ENCODE peak calls at places on chromosomes 3 and 15, in nine cellular contexts. One of them, this sample, is unnamed. For H3K9me3, the result is how much of the 10 kb centered on the place peaks cover.

GRCh38 chr15:89002281-89002761 is 85.9 kb upstream of the ABHD2 start:
- DNase-seq in neuronal stem cell: no peak
- DNase-seq in GM23248: peak
- DNase-seq in HepG2: peak
- DNase-seq in A549: peak
- DNase-seq in body of pancreas: no peak
- DNase-seq in Peyer's patch: no peak
- DNase-seq in cardiac muscle cell: peak
- DNase-seq in transverse colon: peak
- DNase-seq in this sample: no peak

GRCh38 chr3:101639280-101639963 is 37.5 kb downstream of the ZBTB11 start:
- DNase-seq in HepG2: no peak
- DNase-seq in transverse colon: no peak
- DNase-seq in body of pancreas: no peak
- DNase-seq in cardiac muscle cell: no peak
- DNase-seq in GM23248: no peak
- DNase-seq in Peyer's patch: no peak
- DNase-seq in neuronal stem cell: no peak
- DNase-seq in A549: no peak
- DNase-seq in this sample: no peak

GRCh38 chr3:46900007-46900292 is 22.4 kb downstream of the PTH1R start:
- DNase-seq in GM23248: no peak
- DNase-seq in neuronal stem cell: no peak
- DNase-seq in Peyer's patch: no peak
- DNase-seq in transverse colon: no peak
- DNase-seq in A549: no peak
- DNase-seq in HepG2: no peak
- DNase-seq in body of pancreas: no peak
- DNase-seq in cardiac muscle cell: no peak
- DNase-seq in this sample: no peak

GRCh38 chr3:68088216-68088615 is 433.8 kb upstream of the SUCLG2 start:
- DNase-seq in A549: no peak
- DNase-seq in cardiac muscle cell: no peak
- DNase-seq in Peyer's patch: no peak
- DNase-seq in GM23248: no peak
- DNase-seq in HepG2: no peak
- DNase-seq in transverse colon: no peak
- DNase-seq in neuronal stem cell: no peak
- DNase-seq in body of pancreas: peak
- DNase-seq in this sample: peak

GRCh38 chr15:99967841-99968371 is 234.7 kb upstream of the LYSMD4 start:
- DNase-seq in HepG2: no peak
- DNase-seq in body of pancreas: no peak
- DNase-seq in transverse colon: no peak
- DNase-seq in cardiac muscle cell: peak
- DNase-seq in neuronal stem cell: no peak
- DNase-seq in A549: no peak
- DNase-seq in Peyer's patch: no peak
- DNase-seq in GM23248: no peak
- DNase-seq in this sample: no peak

GRCh38 chr15:38041576-38041975 is 107.1 kb downstream of the TMCO5A start:
- DNase-seq in Peyer's patch: no peak
- DNase-seq in A549: no peak
- DNase-seq in HepG2: no peak
- DNase-seq in body of pancreas: no peak
- DNase-seq in transverse colon: no peak
- DNase-seq in GM23248: peak
- DNase-seq in neuronal stem cell: no peak
- DNase-seq in cardiac muscle cell: peak
- DNase-seq in this sample: no peak

GRCh38 chr15:52481915-52482314 is 46.8 kb downstream of the MYO5A start:
- DNase-seq in transverse colon: peak
- DNase-seq in body of pancreas: no peak
- DNase-seq in GM23248: peak
- DNase-seq in Peyer's patch: peak
- DNase-seq in cardiac muscle cell: peak
- DNase-seq in neuronal stem cell: no peak
- DNase-seq in HepG2: no peak
- DNase-seq in A549: no peak
- DNase-seq in this sample: peak

GRCh38 chr3:133989931-133990702 is 39.6 kb downstream of the SLCO2A1 start:
- DNase-seq in transverse colon: no peak
- DNase-seq in Peyer's patch: no peak
- DNase-seq in GM23248: no peak
- DNase-seq in neuronal stem cell: no peak
- DNase-seq in cardiac muscle cell: no peak
- DNase-seq in body of pancreas: no peak
- DNase-seq in HepG2: no peak
- DNase-seq in A549: no peak
- DNase-seq in this sample: no peak

GRCh38 chr3:109923431-109923830 is 586.1 kb upstream of the DPPA4 start:
- DNase-seq in neuronal stem cell: no peak
- DNase-seq in Peyer's patch: no peak
- DNase-seq in transverse colon: no peak
- DNase-seq in HepG2: no peak
- DNase-seq in A549: no peak
- DNase-seq in GM23248: no peak
- DNase-seq in body of pancreas: no peak
- DNase-seq in cardiac muscle cell: no peak
- DNase-seq in this sample: no peak

GRCh38 chr3:180804871-180805430 is 107.5 kb upstream of the FXR1 start:
- DNase-seq in HepG2: peak
- DNase-seq in GM23248: peak
- DNase-seq in cardiac muscle cell: peak
- DNase-seq in transverse colon: no peak
- DNase-seq in body of pancreas: no peak
- DNase-seq in Peyer's patch: no peak
- DNase-seq in A549: no peak
- DNase-seq in neuronal stem cell: peak
- DNase-seq in this sample: no peak

GRCh38 chr3:188446791-188447190 is 292.8 kb downstream of the LPP start:
- DNase-seq in neuronal stem cell: no peak
- DNase-seq in GM23248: no peak
- DNase-seq in Peyer's patch: peak
- DNase-seq in A549: no peak
- DNase-seq in cardiac muscle cell: no peak
- DNase-seq in body of pancreas: no peak
- DNase-seq in HepG2: no peak
- DNase-seq in transverse colon: no peak
- DNase-seq in this sample: no peak

GRCh38 chr15:23566070-23567050 is 886 bp downstream of the MKRN3 start:
- DNase-seq in cardiac muscle cell: no peak
- DNase-seq in transverse colon: no peak
- DNase-seq in A549: no peak
- DNase-seq in Peyer's patch: no peak
- DNase-seq in neuronal stem cell: no peak
- DNase-seq in GM23248: no peak
- DNase-seq in body of pancreas: no peak
- DNase-seq in HepG2: peak
- DNase-seq in this sample: peak
- H3K9me3 ChIP-seq in cardiac muscle cell: under half
- H3K9me3 ChIP-seq in transverse colon: under half
- H3K9me3 ChIP-seq in A549: under half
- H3K9me3 ChIP-seq in Peyer's patch: under half
- H3K9me3 ChIP-seq in neuronal stem cell: under half
- H3K9me3 ChIP-seq in GM23248: under half
- H3K9me3 ChIP-seq in body of pancreas: under half
- H3K9me3 ChIP-seq in HepG2: under half
- H3K9me3 ChIP-seq in this sample: under half

GRCh38 chr15:25188551-25189101 is 233.8 kb downstream of the SNRPN start:
- DNase-seq in body of pancreas: no peak
- DNase-seq in HepG2: no peak
- DNase-seq in transverse colon: no peak
- DNase-seq in A549: no peak
- DNase-seq in neuronal stem cell: no peak
- DNase-seq in cardiac muscle cell: no peak
- DNase-seq in GM23248: no peak
- DNase-seq in Peyer's patch: no peak
- DNase-seq in this sample: no peak
- H3K9me3 ChIP-seq in body of pancreas: under half
- H3K9me3 ChIP-seq in HepG2: half or more
- H3K9me3 ChIP-seq in transverse colon: under half
- H3K9me3 ChIP-seq in A549: under half
- H3K9me3 ChIP-seq in neuronal stem cell: under half
- H3K9me3 ChIP-seq in cardiac muscle cell: under half
- H3K9me3 ChIP-seq in GM23248: under half
- H3K9me3 ChIP-seq in Peyer's patch: under half
- H3K9me3 ChIP-seq in this sample: under half

GRCh38 chr15:20349774-20350498 is 191.7 kb downstream of the GOLGA6L6 start:
- DNase-seq in A549: no peak
- DNase-seq in HepG2: no peak
- DNase-seq in cardiac muscle cell: no peak
- DNase-seq in transverse colon: no peak
- DNase-seq in body of pancreas: peak
- DNase-seq in GM23248: no peak
- DNase-seq in neuronal stem cell: no peak
- DNase-seq in Peyer's patch: peak
- DNase-seq in this sample: no peak

GRCh38 chr15:20348900-20349773 is 192.5 kb downstream of the GOLGA6L6 start:
- DNase-seq in body of pancreas: peak
- DNase-seq in HepG2: no peak
- DNase-seq in Peyer's patch: no peak
- DNase-seq in cardiac muscle cell: no peak
- DNase-seq in GM23248: no peak
- DNase-seq in transverse colon: no peak
- DNase-seq in neuronal stem cell: no peak
- DNase-seq in A549: no peak
- DNase-seq in this sample: peak

GRCh38 chr15:20352241-20353200 is 189.1 kb downstream of the GOLGA6L6 start:
- DNase-seq in neuronal stem cell: no peak
- DNase-seq in cardiac muscle cell: no peak
- DNase-seq in Peyer's patch: peak
- DNase-seq in A549: no peak
- DNase-seq in GM23248: no peak
- DNase-seq in body of pancreas: peak
- DNase-seq in transverse colon: no peak
- DNase-seq in HepG2: no peak
- DNase-seq in this sample: no peak

GRCh38 chr15:20353966-20354883 is 187.4 kb downstream of the GOLGA6L6 start:
- DNase-seq in GM23248: no peak
- DNase-seq in Peyer's patch: no peak
- DNase-seq in body of pancreas: peak
- DNase-seq in transverse colon: no peak
- DNase-seq in HepG2: no peak
- DNase-seq in cardiac muscle cell: no peak
- DNase-seq in neuronal stem cell: no peak
- DNase-seq in A549: no peak
- DNase-seq in this sample: peak

DNA sequence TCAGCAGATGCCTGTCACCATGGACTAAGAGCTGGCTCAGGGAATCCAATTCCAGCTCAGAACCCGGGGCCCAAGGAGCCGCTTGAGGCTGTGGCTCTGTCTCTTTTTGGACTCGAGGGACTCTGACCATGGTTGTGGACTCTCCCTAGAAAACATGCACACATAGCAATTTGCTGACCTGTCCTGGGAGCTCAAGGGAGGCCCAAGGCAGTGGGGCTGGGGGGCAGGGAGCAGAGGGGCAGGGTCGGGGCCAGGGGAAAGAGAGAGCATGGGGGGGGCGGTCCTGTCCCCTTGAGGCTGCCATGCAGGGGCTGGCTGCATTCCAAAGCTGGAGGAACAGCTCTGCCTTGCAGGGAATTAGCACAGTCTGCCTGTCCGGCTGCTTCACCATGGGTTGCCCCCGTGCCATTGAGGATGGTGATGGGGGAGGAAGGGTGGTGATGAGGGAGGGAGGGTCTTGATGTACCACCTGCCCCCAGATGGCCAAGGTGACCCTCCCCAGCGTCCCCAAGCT is 190.1 kb downstream of the GOLGA6L6 start:
- DNase-seq in neuronal stem cell: no peak
- DNase-seq in GM23248: no peak
- DNase-seq in Peyer's patch: peak
- DNase-seq in body of pancreas: peak
- DNase-seq in transverse colon: no peak
- DNase-seq in HepG2: no peak
- DNase-seq in cardiac muscle cell: no peak
- DNase-seq in A549: no peak
- DNase-seq in this sample: no peak
- H3K9me3 ChIP-seq in neuronal stem cell: under half
- H3K9me3 ChIP-seq in GM23248: under half
- H3K9me3 ChIP-seq in Peyer's patch: under half
- H3K9me3 ChIP-seq in body of pancreas: under half
- H3K9me3 ChIP-seq in transverse colon: under half
- H3K9me3 ChIP-seq in HepG2: under half
- H3K9me3 ChIP-seq in cardiac muscle cell: under half
- H3K9me3 ChIP-seq in A549: under half
- H3K9me3 ChIP-seq in this sample: under half

GRCh38 chr15:101181349-101181748 is 70.5 kb downstream of the CHSY1 start:
- DNase-seq in transverse colon: no peak
- DNase-seq in neuronal stem cell: no peak
- DNase-seq in A549: no peak
- DNase-seq in HepG2: no peak
- DNase-seq in GM23248: no peak
- DNase-seq in body of pancreas: no peak
- DNase-seq in Peyer's patch: no peak
- DNase-seq in cardiac muscle cell: no peak
- DNase-seq in this sample: no peak

GRCh38 chr15:101183926-101184305 is 67.9 kb downstream of the CHSY1 start:
- DNase-seq in GM23248: no peak
- DNase-seq in transverse colon: no peak
- DNase-seq in Peyer's patch: no peak
- DNase-seq in A549: no peak
- DNase-seq in cardiac muscle cell: no peak
- DNase-seq in HepG2: no peak
- DNase-seq in neuronal stem cell: no peak
- DNase-seq in body of pancreas: no peak
- DNase-seq in this sample: no peak

GRCh38 chr15:101180620-101181307 is 71.1 kb downstream of the CHSY1 start:
- DNase-seq in cardiac muscle cell: no peak
- DNase-seq in Peyer's patch: no peak
- DNase-seq in A549: no peak
- DNase-seq in neuronal stem cell: no peak
- DNase-seq in GM23248: no peak
- DNase-seq in transverse colon: no peak
- DNase-seq in body of pancreas: no peak
- DNase-seq in HepG2: no peak
- DNase-seq in this sample: no peak

GRCh38 chr15:101183226-101183925 is 68.5 kb downstream of the CHSY1 start:
- DNase-seq in body of pancreas: no peak
- DNase-seq in A549: no peak
- DNase-seq in neuronal stem cell: no peak
- DNase-seq in GM23248: no peak
- DNase-seq in transverse colon: no peak
- DNase-seq in Peyer's patch: no peak
- DNase-seq in HepG2: no peak
- DNase-seq in cardiac muscle cell: peak
- DNase-seq in this sample: no peak

GRCh38 chr15:101182215-101182614 is 69.6 kb downstream of the CHSY1 start:
- DNase-seq in Peyer's patch: no peak
- DNase-seq in neuronal stem cell: no peak
- DNase-seq in transverse colon: no peak
- DNase-seq in GM23248: no peak
- DNase-seq in HepG2: no peak
- DNase-seq in body of pancreas: no peak
- DNase-seq in A549: no peak
- DNase-seq in cardiac muscle cell: no peak
- DNase-seq in this sample: no peak
- H3K9me3 ChIP-seq in Peyer's patch: under half
- H3K9me3 ChIP-seq in neuronal stem cell: under half
- H3K9me3 ChIP-seq in transverse colon: under half
- H3K9me3 ChIP-seq in GM23248: under half
- H3K9me3 ChIP-seq in HepG2: under half
- H3K9me3 ChIP-seq in body of pancreas: under half
- H3K9me3 ChIP-seq in A549: under half
- H3K9me3 ChIP-seq in cardiac muscle cell: under half
- H3K9me3 ChIP-seq in this sample: under half

This sample was measured in CD8-positive, alpha-beta T cell.